ENCODE peak calls at places on chromosome 13, in ten cellular contexts. R is psoas muscle, I is AG04450, J is HEK293T, F is skeletal muscle cell, W is nucleus accumbens, Y is NCI-H69, L is NCI-H82, Z is GM20000, T is T-helper 2 cell. H is an unnamed sample.

GRCh38 chr13:99375806-99376080 is 68.5 kb upstream of the GPR183 start:
- DNase-seq in L (no peak), J (no peak), Y (no peak), W (no peak), Z (no peak), F (no peak), R (no peak), T (no peak), I (no peak), H (no peak)

GRCh38 chr13:91922969-91923592 is 524.7 kb downstream of the GPC5 start:
- DNase-seq in T (no peak), Y (peak), W (no peak), I (no peak), Z (no peak), R (no peak), L (peak), F (no peak), J (peak), H (no peak)

GRCh38 chr13:43446126-43446525 is 340.6 kb downstream of the ENOX1 start:
- DNase-seq in J (no peak), W (no peak), Y (no peak), L (no peak), R (no peak), T (no peak), I (no peak), Z (no peak), F (no peak), H (no peak)

GRCh38 chr13:48356750-48357149 is 53.2 kb downstream of the RB1 start:
- DNase-seq in J (no peak), L (no peak), Z (no peak), F (no peak), R (no peak), I (no peak), Y (no peak), T (no peak), W (no peak), H (no peak)

GRCh38 chr13:88704600-88705275 is 1033.6 kb downstream of the SLITRK5 start:
- DNase-seq in R (no peak), Z (no peak), L (no peak), J (peak), I (no peak), Y (no peak), F (no peak), T (no peak), W (no peak), H (peak)

GRCh38 chr13:50016421-50016820 is 1.2 kb downstream of the KCNRG start:
- DNase-seq in L (no peak), R (no peak), Z (no peak), F (peak), I (no peak), T (no peak), W (no peak), J (no peak), Y (no peak), H (no peak)

GRCh38 chr13:68056816-68057710 is 826.9 kb upstream of the PCDH9 start:
- DNase-seq in J (no peak), I (no peak), R (no peak), T (no peak), Z (no peak), F (peak), W (no peak), Y (peak), L (no peak), H (peak)

GRCh38 chr13:108917581-108917980 is 288.2 kb downstream of the MYO16 start:
- DNase-seq in W (no peak), Z (no peak), T (no peak), I (no peak), Y (no peak), J (no peak), R (no peak), L (no peak), F (no peak), H (no peak)

GRCh38 chr13:37598572-37598971 is at the start of gene POSTN:
- DNase-seq in L (no peak), F (no peak), W (no peak), J (no peak), R (no peak), Y (peak), T (no peak), I (no peak), Z (no peak), H (no peak)

GRCh38 chr13:64716936-64717335 is 2513.2 kb downstream of the PCDH9 start:
- DNase-seq in W (no peak), J (no peak), T (no peak), I (no peak), Z (no peak), R (no peak), L (no peak), Y (no peak), F (no peak), H (no peak)

GRCh38 chr13:87669379-87669978 is 1.7 kb upstream of the SLITRK5 start:
- DNase-seq in L (peak), R (no peak), I (no peak), Z (peak), F (no peak), T (no peak), J (peak), Y (peak), W (no peak), H (peak)

GRCh38 chr13:97125051-97125809 is 96.9 kb upstream of the MBNL2 start:
- DNase-seq in Z (no peak), J (peak), I (no peak), W (peak), L (peak), T (no peak), R (peak), F (peak), Y (peak), H (no peak)